ENCODE peak calls at places on chromosomes 1 and 21, in five cellular contexts. L is neural progenitor cell, G is tibial nerve, M is kidney, W is colonic mucosa. H is an unnamed sample.

GRCh38 chr1:79055856-79056255 is 49.3 kb upstream of the ADGRL4 start:
- DNase-seq in L (no peak), G (no peak), M (no peak), W (no peak), H (no peak)

GRCh38 chr1:77018386-77019156 is 151.3 kb downstream of the ST6GALNAC5 start:
- DNase-seq in L (no peak), G (no peak), M (no peak), W (no peak), H (no peak)

GRCh38 chr1:5950201-5950895 is 41.9 kb downstream of the NPHP4 start:
- DNase-seq in L (no peak), G (no peak), M (peak; percentile 34), W (no peak), H (no peak)

GRCh38 chr1:3243304-3243703 is 174.3 kb downstream of the PRDM16 start:
- DNase-seq in L (no peak), G (no peak), M (no peak), W (no peak), H (no peak)

GRCh38 chr1:90834354-90835171 is 117.5 kb upstream of the BARHL2 start:
- DNase-seq in L (peak; percentile 48), G (no peak), M (no peak), W (no peak), H (no peak)

GRCh38 chr1:179955731-179956130 is 1.1 kb downstream of the CEP350 start:
- DNase-seq in L (no peak), G (no peak), M (no peak), W (no peak), H (no peak)

GRCh38 chr1:17218939-17219338 is 14.0 kb downstream of the PADI1 start:
- DNase-seq in L (no peak), G (no peak), M (no peak), W (no peak), H (no peak)

GRCh38 chr1:5751833-5752714 is 240.2 kb downstream of the NPHP4 start:
- DNase-seq in L (peak; percentile 48), G (no peak), M (peak; percentile 49), W (no peak), H (no peak)

GRCh38 chr1:25037174-25038074 is 107.3 kb upstream of the RUNX3 start:
- DNase-seq in L (peak; percentile 70), G (peak; percentile 25), M (peak; percentile 71), W (peak; percentile 52), H (no peak)

GRCh38 chr21:45942755-45943629 is 38.6 kb upstream of the COL6A1 start:
- DNase-seq in L (no peak), G (no peak), M (no peak), W (no peak), H (no peak)

GRCh38 chr1:43357251-43357650 is 1.5 kb upstream of the CDC20 start:
- DNase-seq in L (no peak), G (no peak), M (no peak), W (no peak), H (no peak)

GRCh38 chr1:92961896-92962752 is 862 bp upstream of the DIPK1A start:
- DNase-seq in L (peak; percentile 49), G (peak; percentile 53), M (peak; percentile 69), W (peak; percentile 61), H (peak; percentile 34)

GRCh38 chr21:16983425-16983824 is 529.4 kb upstream of the CXADR start:
- DNase-seq in L (no peak), G (no peak), M (no peak), W (no peak), H (no peak)

GRCh38 chr1:173920868-173921267 is 3.7 kb upstream of the SERPINC1 start:
- DNase-seq in L (no peak), G (no peak), M (no peak), W (no peak), H (no peak)

GRCh38 chr21:33259995-33260394 is 6.2 kb upstream of the IL10RB start:
- DNase-seq in L (no peak), G (no peak), M (no peak), W (peak; percentile 32), H (no peak)

GRCh38 chr21:29265690-29266479 is 32.8 kb upstream of the BACH1 start:
- DNase-seq in L (no peak), G (no peak), M (no peak), W (no peak), H (no peak)

GRCh38 chr1:162248854-162249535 is 127.7 kb downstream of the SPATA46 start:
- DNase-seq in L (peak; percentile 85), G (no peak), M (no peak), W (no peak), H (no peak)

GRCh38 chr1:107105914-107106313 is 34.9 kb upstream of the NTNG1 start:
- DNase-seq in L (no peak), G (no peak), M (no peak), W (no peak), H (no peak)

GRCh38 chr21:33492571-33492970 is 1.1 kb upstream of the DNAJC28 start:
- DNase-seq in L (no peak), G (peak; percentile 14), M (no peak), W (no peak), H (no peak)

GRCh38 chr1:162081316-162081715 is 11.8 kb downstream of the NOS1AP start:
- DNase-seq in L (no peak), G (no peak), M (no peak), W (no peak), H (no peak)

GRCh38 chr1:115144176-115144575 is 54.9 kb upstream of the TSPAN2 start:
- DNase-seq in L (no peak), G (no peak), M (no peak), W (no peak), H (no peak)

GRCh38 chr1:169925505-169926482 is 32.1 kb upstream of the SCYL3 start:
- DNase-seq in L (peak; percentile 6), G (no peak), M (no peak), W (no peak), H (no peak)

GRCh38 chr1:32195972-32196823 is 4.2 kb upstream of the CCDC28B start:
- DNase-seq in L (no peak), G (no peak), M (peak; percentile 22), W (no peak), H (no peak)

GRCh38 chr21:41411449-41412089 is 14.5 kb upstream of the MX1 start:
- DNase-seq in L (no peak), G (no peak), M (no peak), W (peak; percentile 68), H (no peak)

GRCh38 chr21:15755125-15755524 is 25.3 kb downstream of the USP25 start:
- DNase-seq in L (no peak), G (no peak), M (no peak), W (no peak), H (no peak)

GRCh38 chr1:11765661-11766428 is 3.9 kb downstream of the C1orf167 start:
- DNase-seq in L (no peak), G (no peak), M (no peak), W (no peak), H (no peak)

GRCh38 chr1:21742578-21742977 is 40.4 kb downstream of the USP48 start:
- DNase-seq in L (no peak), G (no peak), M (no peak), W (no peak), H (no peak)

GRCh38 chr1:17297991-17298390 is 10.0 kb upstream of the PADI4 start:
- DNase-seq in L (no peak), G (no peak), M (no peak), W (no peak), H (no peak)

GRCh38 chr1:207031016-207031415 is 1.5 kb downstream of the C1orf116 start:
- DNase-seq in L (no peak), G (no peak), M (no peak), W (no peak), H (no peak)
- H3K4me1 ChIP-seq in L (peaks cover 18% of the 10 kb centered on the region), G (no peaks in the 10 kb centered on the region), M (peaks cover 27% of the 10 kb centered on the region), W (peaks cover 9% of the 10 kb centered on the region), H (peaks cover 19% of the 10 kb centered on the region)

GRCh38 chr1:87171199-87171598 is 157.5 kb upstream of the LMO4 start:
- DNase-seq in L (no peak), G (no peak), M (no peak), W (no peak), H (no peak)

GRCh38 chr1:87170151-87170550 is 158.5 kb upstream of the LMO4 start:
- DNase-seq in L (no peak), G (no peak), M (no peak), W (no peak), H (no peak)

GRCh38 chr1:87167157-87167810 is 161.4 kb upstream of the LMO4 start:
- DNase-seq in L (no peak), G (no peak), M (no peak), W (no peak), H (no peak)

GRCh38 chr1:87169250-87169910 is 159.3 kb upstream of the LMO4 start:
- DNase-seq in L (peak; percentile 14), G (no peak), M (no peak), W (no peak), H (no peak)

GRCh38 chr1:87167855-87168630 is 160.6 kb upstream of the LMO4 start:
- DNase-seq in L (no peak), G (no peak), M (no peak), W (no peak), H (no peak)
- TF ChIP-seq CTCF in L (peak; percentile 44), G (no peak), M (no peak), W (no peak), H (no peak)

GRCh38 chr1:23553206-23553895 is 6.0 kb downstream of the ID3 start:
- DNase-seq in L (no peak), G (no peak), M (no peak), W (no peak), H (no peak)

GRCh38 chr1:23555225-23555801 is 4.0 kb downstream of the ID3 start:
- DNase-seq in L (peak; percentile 67), G (no peak), M (no peak), W (peak; percentile 41), H (no peak)

GRCh38 chr1:23554481-23555224 is 4.6 kb downstream of the ID3 start:
- DNase-seq in L (peak; percentile 96), G (peak; percentile 65), M (peak; percentile 95), W (peak; percentile 90), H (peak; percentile 85)

GRCh38 chr1:23555949-23556640 is 3.2 kb downstream of the ID3 start:
- DNase-seq in L (peak; percentile 63), G (no peak), M (no peak), W (peak; percentile 28), H (no peak)

GRCh38 chr1:23553896-23554480 is 5.3 kb downstream of the ID3 start:
- DNase-seq in L (peak; percentile 46), G (no peak), M (peak; percentile 79), W (peak; percentile 38), H (no peak)
- H3K4me3 ChIP-seq in L (peak overlapping the region; percentile 91), G (peak overlapping the region; percentile 44), M (peak overlapping the region; percentile 54), W (peak overlapping the region; percentile 58), H (peak overlapping the region; percentile 54)

GRCh38 chr1:86828024-86828423 is 85.9 kb downstream of the SELENOF start:
- DNase-seq in L (no peak), G (no peak), M (no peak), W (no peak), H (no peak)
- H3K4me1 ChIP-seq in L (no peaks in the 10 kb centered on the region), G (no peaks in the 10 kb centered on the region), M (no peaks in the 10 kb centered on the region), W (no peaks in the 10 kb centered on the region), H (no peaks in the 10 kb centered on the region)

GRCh38 chr1:172778461-172779455 is 119.9 kb downstream of the FASLG start:
- DNase-seq in L (no peak), G (no peak), M (no peak), W (no peak), H (no peak)
- TF ChIP-seq CTCF in L (peak; percentile 15), G (no peak), M (peak; percentile 12), W (no peak), H (no peak)

GRCh38 chr1:48775817-48776399 is 783 bp downstream of the BEND5 start:
- DNase-seq in L (no peak), G (no peak), M (no peak), W (no peak), H (no peak)
- H3K4me3 ChIP-seq in L (peak overlapping the region; percentile 97), G (peak overlapping the region; percentile 67), M (peak overlapping the region; percentile 86), W (peak overlapping the region; percentile 50), H (peak overlapping the region; percentile 80)

H was measured in gastrocnemius medialis.